ENCODE peak calls at places on chromosomes 3 and 15, in seven cellular contexts. F is RWPE1, C is substantia nigra, Z is breast epithelium, S is right cardiac atrium, Q is SJCRH30, A is aorta. X is an unnamed sample.

GRCh38 chr3:95097493-95097892 is 1034.6 kb downstream of the NSUN3 start:
- DNase-seq in A (no peak), C (no peak), F (no peak), Q (peak; percentile 49), Z (no peak), S (no peak), X (no peak)

GRCh38 chr3:87333393-87333892 is 57.1 kb upstream of the POU1F1 start:
- DNase-seq in A (no peak), S (no peak), Z (no peak), F (peak; percentile 64), Q (peak; percentile 64), C (no peak), X (no peak)

GRCh38 chr15:66024998-66025397 is 155.7 kb downstream of the RAB11A start:
- DNase-seq in C (no peak), A (no peak), Z (no peak), S (no peak), Q (no peak), F (peak; percentile 17), X (no peak)

GRCh38 chr3:189337672-189338071 is 165.9 kb downstream of the TPRG1 start:
- DNase-seq in S (no peak), A (no peak), F (no peak), Q (peak; percentile 66), Z (no peak), C (no peak), X (no peak)

GRCh38 chr15:68447209-68447608 is 15.2 kb upstream of the ITGA11 start:
- DNase-seq in Z (no peak), S (no peak), Q (peak; percentile 8), A (no peak), C (no peak), F (no peak), X (no peak)

GRCh38 chr15:31391687-31392671 is 65.3 kb downstream of the KLF13 start:
- DNase-seq in A (peak; percentile 91), F (peak; percentile 57), C (no peak), Q (peak; percentile 76), S (peak; percentile 97), Z (no peak), X (peak; percentile 91)

GRCh38 chr3:76991165-76991564 is 48.7 kb upstream of the ROBO2 start:
- DNase-seq in Q (no peak), Z (no peak), S (no peak), C (no peak), F (peak; percentile 25), A (no peak), X (no peak)

GRCh38 chr3:160195106-160195505 is 30.1 kb upstream of the C3orf80 start:
- DNase-seq in C (no peak), Q (no peak), A (no peak), S (no peak), Z (no peak), F (no peak), X (no peak)

GRCh38 chr15:58628206-58629057 is 121.1 kb downstream of the ADAM10 start:
- DNase-seq in Q (no peak), Z (no peak), A (no peak), C (no peak), F (no peak), S (no peak), X (no peak)

GRCh38 chr3:15263120-15263519 is 57.1 kb downstream of the CAPN7 start:
- DNase-seq in F (no peak), A (no peak), Q (no peak), C (no peak), S (peak; percentile 57), Z (no peak), X (no peak)

GRCh38 chr3:15265655-15266509 is 59.8 kb downstream of the CAPN7 start:
- DNase-seq in S (no peak), Z (no peak), Q (no peak), A (no peak), F (no peak), C (no peak), X (no peak)

GRCh38 chr3:15264486-15264885 is 58.4 kb downstream of the CAPN7 start:
- DNase-seq in S (no peak), A (no peak), C (no peak), Z (no peak), F (no peak), Q (no peak), X (no peak)

GRCh38 chr3:15262021-15262420 is 56.0 kb downstream of the CAPN7 start:
- DNase-seq in Z (no peak), C (no peak), F (no peak), Q (no peak), A (no peak), S (no peak), X (no peak)

DNA sequence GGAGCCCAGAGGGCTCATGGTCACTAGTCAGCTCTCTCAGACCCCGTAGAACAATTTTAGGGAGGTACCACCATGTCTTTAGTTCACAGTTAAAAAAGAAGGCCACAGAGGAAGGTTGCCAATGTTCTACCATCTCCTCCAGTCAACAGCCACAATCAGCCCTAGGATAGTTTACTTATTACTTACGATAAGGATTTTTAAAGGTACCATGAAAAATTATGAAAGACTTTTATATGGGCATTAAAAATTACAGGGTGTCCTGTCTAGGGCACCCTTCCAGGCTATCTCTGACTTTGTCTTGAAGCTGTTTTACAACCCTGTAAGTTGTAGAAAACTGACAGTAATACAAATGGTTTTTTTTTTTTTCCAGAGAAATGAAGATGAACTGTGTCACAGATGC is 57.9 kb downstream of the CAPN7 start:
- DNase-seq in Z (no peak), S (no peak), F (no peak), C (no peak), A (no peak), Q (no peak), X (no peak)
- H3K27ac ChIP-seq in Z (peak overlapping the region; percentile 77), S (no peak overlapping the region), F (no peak overlapping the region), C (no peak overlapping the region), A (no peak overlapping the region), Q (no peak overlapping the region), X (peak overlapping the region; percentile 4)

GRCh38 chr3:126468028-126468891 is 7.4 kb downstream of the ZXDC start:
- DNase-seq in Z (no peak), Q (no peak), C (no peak), S (no peak), F (no peak), A (peak; percentile 58), X (peak; percentile 58)
- H3K27ac ChIP-seq in Z (no peak overlapping the region), Q (no peak overlapping the region), C (no peak overlapping the region), S (no peak overlapping the region), F (peak overlapping the region; percentile 11), A (no peak overlapping the region), X (no peak overlapping the region)

GRCh38 chr3:16122661-16123060 is 51.8 kb upstream of the GALNT15 start:
- DNase-seq in A (no peak), F (no peak), Z (no peak), S (no peak), C (no peak), Q (no peak), X (no peak)

GRCh38 chr3:16119887-16120286 is 54.6 kb upstream of the GALNT15 start:
- DNase-seq in C (no peak), F (no peak), Z (no peak), S (no peak), A (no peak), Q (no peak), X (no peak)

GRCh38 chr3:16118396-16118795 is 56.1 kb upstream of the GALNT15 start:
- DNase-seq in F (no peak), A (no peak), Q (no peak), S (no peak), Z (no peak), C (no peak), X (no peak)

GRCh38 chr3:16124636-16125035 is 49.8 kb upstream of the GALNT15 start:
- DNase-seq in C (no peak), Q (no peak), F (peak; percentile 63), Z (no peak), A (no peak), S (no peak), X (no peak)

DNA sequence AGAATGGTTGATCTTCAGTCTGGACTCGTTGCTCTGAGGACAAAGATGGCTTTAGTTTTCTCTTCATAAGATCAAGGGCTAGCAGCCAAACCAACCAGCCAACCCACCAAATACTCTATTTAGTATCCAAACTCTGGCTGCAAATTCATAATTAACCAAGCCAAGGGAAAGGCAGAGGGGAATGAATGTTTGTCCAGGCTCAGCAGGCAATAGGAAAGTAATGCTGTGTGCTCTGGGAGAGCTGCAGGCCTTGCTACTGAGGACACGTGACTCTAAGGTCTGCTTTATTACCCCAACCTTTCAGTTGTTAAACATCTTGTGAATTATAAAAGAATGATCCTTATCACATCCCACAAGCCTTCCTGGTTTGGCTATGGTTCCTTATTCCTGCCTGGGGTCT is 52.3 kb upstream of the GALNT15 start:
- DNase-seq in C (no peak), S (peak; percentile 60), Z (no peak), A (no peak), F (no peak), Q (no peak), X (no peak)
- H3K27ac ChIP-seq in C (no peak overlapping the region), S (no peak overlapping the region), Z (peak overlapping the region; percentile 82), A (no peak overlapping the region), F (no peak overlapping the region), Q (no peak overlapping the region), X (no peak overlapping the region)

GRCh38 chr3:169179193-169180122 is 484.1 kb downstream of the MECOM start:
- DNase-seq in Z (no peak), S (no peak), Q (no peak), C (no peak), F (no peak), A (no peak), X (no peak)

GRCh38 chr3:169186596-169186995 is 476.9 kb downstream of the MECOM start:
- DNase-seq in Z (no peak), F (no peak), A (no peak), C (no peak), Q (no peak), S (no peak), X (no peak)

DNA sequence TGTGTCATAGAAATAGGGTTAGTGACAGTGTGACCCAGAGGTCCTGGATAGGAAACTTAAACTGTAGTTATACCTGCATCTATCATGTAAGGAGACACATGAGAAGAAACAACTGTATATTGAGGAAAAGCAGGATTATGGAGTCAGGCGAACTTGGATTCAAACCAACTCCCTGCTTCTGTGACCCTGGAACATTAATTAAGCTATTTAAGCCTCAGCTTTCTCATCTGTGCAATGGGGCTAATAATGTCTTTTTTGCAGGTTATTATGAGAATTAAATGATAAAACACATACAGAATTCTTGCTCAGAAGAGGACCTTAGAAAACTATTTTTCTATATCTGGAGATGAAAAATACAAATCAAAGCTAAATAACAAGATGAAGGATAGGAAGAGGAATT is 481.8 kb downstream of the MECOM start:
- DNase-seq in Z (no peak), Q (no peak), C (no peak), F (no peak), S (no peak), A (no peak), X (no peak)
- H3K27ac ChIP-seq in Z (no peak overlapping the region), Q (no peak overlapping the region), C (no peak overlapping the region), F (no peak overlapping the region), S (no peak overlapping the region), A (no peak overlapping the region), X (no peak overlapping the region)

X was measured in lower lobe of right lung.